ENCODE peak calls at places on chromosomes 11 and 22, in ten cellular contexts. One of them, this sample, is unnamed.

GRCh38 chr11:63888170-63889086 is 28.5 kb downstream of the RCOR2 start:
- DNase-seq in sigmoid colon: peak; percentile 81
- DNase-seq in iPS-NIHi11: peak; percentile 81
- DNase-seq in astrocyte of the spinal cord: peak; percentile 49
- DNase-seq in iPS DF 6.9: no peak
- DNase-seq in choroid plexus epithelial cell: peak; percentile 65
- DNase-seq in left lung: peak; percentile 79
- DNase-seq in prostate gland: peak; percentile 81
- DNase-seq in PC-9: peak; percentile 92
- DNase-seq in RPMI7951: no peak
- DNase-seq in this sample: peak; percentile 90

GRCh38 chr11:30855383-30856006 is 269.3 kb upstream of the MPPED2 start:
- DNase-seq in sigmoid colon: no peak
- DNase-seq in iPS-NIHi11: no peak
- DNase-seq in astrocyte of the spinal cord: peak; percentile 15
- DNase-seq in iPS DF 6.9: no peak
- DNase-seq in choroid plexus epithelial cell: peak; percentile 50
- DNase-seq in left lung: no peak
- DNase-seq in prostate gland: no peak
- DNase-seq in PC-9: no peak
- DNase-seq in RPMI7951: no peak
- DNase-seq in this sample: no peak

GRCh38 chr11:128745296-128746183 is 51.7 kb downstream of the FLI1 start:
- DNase-seq in sigmoid colon: no peak
- DNase-seq in iPS-NIHi11: no peak
- DNase-seq in astrocyte of the spinal cord: peak; percentile 49
- DNase-seq in iPS DF 6.9: no peak
- DNase-seq in choroid plexus epithelial cell: no peak
- DNase-seq in left lung: no peak
- DNase-seq in prostate gland: no peak
- DNase-seq in PC-9: no peak
- DNase-seq in RPMI7951: peak; percentile 31
- DNase-seq in this sample: no peak

GRCh38 chr11:10982695-10983492 is 125.0 kb upstream of the ZBED5 start:
- DNase-seq in sigmoid colon: no peak
- DNase-seq in iPS-NIHi11: no peak
- DNase-seq in astrocyte of the spinal cord: no peak
- DNase-seq in iPS DF 6.9: no peak
- DNase-seq in choroid plexus epithelial cell: no peak
- DNase-seq in left lung: no peak
- DNase-seq in prostate gland: no peak
- DNase-seq in PC-9: no peak
- DNase-seq in RPMI7951: no peak
- DNase-seq in this sample: no peak

GRCh38 chr11:61270354-61271070 is 24.6 kb downstream of the VWCE start:
- DNase-seq in sigmoid colon: no peak
- DNase-seq in iPS-NIHi11: no peak
- DNase-seq in astrocyte of the spinal cord: no peak
- DNase-seq in iPS DF 6.9: no peak
- DNase-seq in choroid plexus epithelial cell: peak; percentile 62
- DNase-seq in left lung: no peak
- DNase-seq in prostate gland: no peak
- DNase-seq in PC-9: peak; percentile 33
- DNase-seq in RPMI7951: no peak
- DNase-seq in this sample: no peak

GRCh38 chr11:67694875-67695555 is 20.6 kb upstream of the ALDH3B2 start:
- DNase-seq in sigmoid colon: no peak
- DNase-seq in iPS-NIHi11: no peak
- DNase-seq in astrocyte of the spinal cord: no peak
- DNase-seq in iPS DF 6.9: no peak
- DNase-seq in choroid plexus epithelial cell: no peak
- DNase-seq in left lung: no peak
- DNase-seq in prostate gland: no peak
- DNase-seq in PC-9: no peak
- DNase-seq in RPMI7951: no peak
- DNase-seq in this sample: no peak

GRCh38 chr22:28907311-28908008 is 24.1 kb downstream of the ZNRF3 start:
- DNase-seq in sigmoid colon: peak; percentile 19
- DNase-seq in iPS-NIHi11: no peak
- DNase-seq in astrocyte of the spinal cord: peak; percentile 58
- DNase-seq in iPS DF 6.9: no peak
- DNase-seq in choroid plexus epithelial cell: no peak
- DNase-seq in left lung: no peak
- DNase-seq in prostate gland: no peak
- DNase-seq in PC-9: no peak
- DNase-seq in RPMI7951: peak; percentile 20
- DNase-seq in this sample: no peak

GRCh38 chr11:131579932-131580387 is 209.5 kb downstream of the NTM start:
- DNase-seq in sigmoid colon: no peak
- DNase-seq in iPS-NIHi11: peak; percentile 63
- DNase-seq in astrocyte of the spinal cord: peak; percentile 56
- DNase-seq in iPS DF 6.9: no peak
- DNase-seq in choroid plexus epithelial cell: peak; percentile 61
- DNase-seq in left lung: no peak
- DNase-seq in prostate gland: no peak
- DNase-seq in PC-9: no peak
- DNase-seq in RPMI7951: peak; percentile 55
- DNase-seq in this sample: no peak

GRCh38 chr11:134659882-134660281 is 247.8 kb upstream of the B3GAT1 start:
- DNase-seq in sigmoid colon: peak; percentile 30
- DNase-seq in iPS-NIHi11: no peak
- DNase-seq in astrocyte of the spinal cord: no peak
- DNase-seq in iPS DF 6.9: no peak
- DNase-seq in choroid plexus epithelial cell: no peak
- DNase-seq in left lung: no peak
- DNase-seq in prostate gland: no peak
- DNase-seq in PC-9: no peak
- DNase-seq in RPMI7951: no peak
- DNase-seq in this sample: no peak

GRCh38 chr11:72741849-72742521 is 10.2 kb downstream of the ARAP1 start:
- DNase-seq in sigmoid colon: no peak
- DNase-seq in iPS-NIHi11: no peak
- DNase-seq in astrocyte of the spinal cord: no peak
- DNase-seq in iPS DF 6.9: no peak
- DNase-seq in choroid plexus epithelial cell: peak; percentile 65
- DNase-seq in left lung: peak; percentile 66
- DNase-seq in prostate gland: no peak
- DNase-seq in PC-9: peak; percentile 73
- DNase-seq in RPMI7951: no peak
- DNase-seq in this sample: no peak

GRCh38 chr11:33930317-33931021 is 38.6 kb upstream of the LMO2 start:
- DNase-seq in sigmoid colon: no peak
- DNase-seq in iPS-NIHi11: no peak
- DNase-seq in astrocyte of the spinal cord: no peak
- DNase-seq in iPS DF 6.9: no peak
- DNase-seq in choroid plexus epithelial cell: peak; percentile 72
- DNase-seq in left lung: no peak
- DNase-seq in prostate gland: peak; percentile 10
- DNase-seq in PC-9: no peak
- DNase-seq in RPMI7951: peak; percentile 21
- DNase-seq in this sample: no peak

GRCh38 chr11:65435330-65435931 is 12.8 kb downstream of the NEAT1 start:
- DNase-seq in sigmoid colon: peak; percentile 68
- DNase-seq in iPS-NIHi11: no peak
- DNase-seq in astrocyte of the spinal cord: peak; percentile 32
- DNase-seq in iPS DF 6.9: no peak
- DNase-seq in choroid plexus epithelial cell: peak; percentile 66
- DNase-seq in left lung: peak; percentile 31
- DNase-seq in prostate gland: peak; percentile 21
- DNase-seq in PC-9: no peak
- DNase-seq in RPMI7951: no peak
- DNase-seq in this sample: peak; percentile 37

GRCh38 chr11:2587132-2587930 is 112.5 kb downstream of the KCNQ1OT1 start:
- DNase-seq in sigmoid colon: peak; percentile 55
- DNase-seq in iPS-NIHi11: peak; percentile 3
- DNase-seq in astrocyte of the spinal cord: no peak
- DNase-seq in iPS DF 6.9: no peak
- DNase-seq in choroid plexus epithelial cell: no peak
- DNase-seq in left lung: peak; percentile 15
- DNase-seq in prostate gland: no peak
- DNase-seq in PC-9: no peak
- DNase-seq in RPMI7951: no peak
- DNase-seq in this sample: peak; percentile 61

GRCh38 chr11:103529217-103529684 is 420.0 kb downstream of the DYNC2H1 start:
- DNase-seq in sigmoid colon: no peak
- DNase-seq in iPS-NIHi11: no peak
- DNase-seq in astrocyte of the spinal cord: peak; percentile 59
- DNase-seq in iPS DF 6.9: no peak
- DNase-seq in choroid plexus epithelial cell: peak; percentile 58
- DNase-seq in left lung: no peak
- DNase-seq in prostate gland: no peak
- DNase-seq in PC-9: peak; percentile 66
- DNase-seq in RPMI7951: peak; percentile 91
- DNase-seq in this sample: no peak

This sample was measured in upper lobe of right lung.